ENCODE peak calls at places on chromosomes 13 and 19, in six cellular contexts. One of them, this sample, is unnamed.

GRCh38 chr13:110108348-110109139 is 198.4 kb downstream of the COL4A1 start:
- DNase-seq in NB4: peak; percentile 91
- DNase-seq in A549: peak; percentile 77
- DNase-seq in tibial nerve: peak; percentile 59
- DNase-seq in adrenal gland: peak; percentile 94
- DNase-seq in transverse colon: peak; percentile 59
- DNase-seq in this sample: peak; percentile 6

GRCh38 chr13:23617551-23618014 is 47.4 kb downstream of the TNFRSF19 start:
- DNase-seq in A549: no peak
- DNase-seq in NB4: no peak
- DNase-seq in transverse colon: no peak
- DNase-seq in tibial nerve: no peak
- DNase-seq in adrenal gland: no peak
- DNase-seq in this sample: peak; percentile 83

GRCh38 chr19:42528354-42529247 is at the start of gene CEACAM1:
- DNase-seq in tibial nerve: no peak
- DNase-seq in adrenal gland: peak; percentile 71
- DNase-seq in A549: no peak
- DNase-seq in transverse colon: peak; percentile 84
- DNase-seq in NB4: no peak
- DNase-seq in this sample: no peak

GRCh38 chr13:96011291-96011875 is 41.8 kb downstream of the UGGT2 start:
- DNase-seq in transverse colon: no peak
- DNase-seq in tibial nerve: no peak
- DNase-seq in adrenal gland: no peak
- DNase-seq in NB4: no peak
- DNase-seq in A549: no peak
- DNase-seq in this sample: no peak

GRCh38 chr13:53873558-53873957 is 844.9 kb downstream of the OLFM4 start:
- DNase-seq in A549: no peak
- DNase-seq in transverse colon: no peak
- DNase-seq in adrenal gland: no peak
- DNase-seq in tibial nerve: no peak
- DNase-seq in NB4: no peak
- DNase-seq in this sample: no peak

GRCh38 chr13:94537740-94538630 is 58.0 kb downstream of the TGDS start:
- DNase-seq in adrenal gland: no peak
- DNase-seq in A549: no peak
- DNase-seq in transverse colon: no peak
- DNase-seq in NB4: no peak
- DNase-seq in tibial nerve: no peak
- DNase-seq in this sample: no peak

GRCh38 chr19:13902993-13903555 is 2.8 kb downstream of the BRME1 start:
- DNase-seq in A549: no peak
- DNase-seq in tibial nerve: no peak
- DNase-seq in transverse colon: no peak
- DNase-seq in NB4: peak; percentile 59
- DNase-seq in adrenal gland: no peak
- DNase-seq in this sample: peak; percentile 47

GRCh38 chr19:8453616-8454015 is 8.8 kb downstream of the HNRNPM start:
- DNase-seq in adrenal gland: no peak
- DNase-seq in NB4: no peak
- DNase-seq in transverse colon: no peak
- DNase-seq in A549: no peak
- DNase-seq in tibial nerve: no peak
- DNase-seq in this sample: no peak

GRCh38 chr19:36483653-36484052 is 5.7 kb downstream of the ZNF566 start:
- DNase-seq in transverse colon: no peak
- DNase-seq in tibial nerve: no peak
- DNase-seq in A549: no peak
- DNase-seq in NB4: peak; percentile 48
- DNase-seq in adrenal gland: no peak
- DNase-seq in this sample: no peak

GRCh38 chr19:13146763-13147563 is 3.2 kb downstream of the STX10 start:
- DNase-seq in A549: no peak
- DNase-seq in transverse colon: peak; percentile 49
- DNase-seq in NB4: peak; percentile 58
- DNase-seq in tibial nerve: no peak
- DNase-seq in adrenal gland: no peak
- DNase-seq in this sample: peak; percentile 47

GRCh38 chr19:9828551-9829063 is 889 bp downstream of the UBL5 start:
- DNase-seq in A549: no peak
- DNase-seq in tibial nerve: no peak
- DNase-seq in NB4: peak; percentile 60
- DNase-seq in adrenal gland: no peak
- DNase-seq in transverse colon: no peak
- DNase-seq in this sample: peak; percentile 34

GRCh38 chr19:9823816-9824215 is 3.9 kb upstream of the UBL5 start:
- DNase-seq in tibial nerve: no peak
- DNase-seq in adrenal gland: no peak
- DNase-seq in transverse colon: no peak
- DNase-seq in A549: no peak
- DNase-seq in NB4: no peak
- DNase-seq in this sample: no peak

GRCh38 chr19:9827325-9828238 is at the start of gene UBL5:
- DNase-seq in transverse colon: peak; percentile 94
- DNase-seq in A549: peak; percentile 90
- DNase-seq in NB4: peak; percentile 98
- DNase-seq in tibial nerve: peak; percentile 72
- DNase-seq in adrenal gland: peak; percentile 94
- DNase-seq in this sample: peak; percentile 93
- TF ChIP-seq POLR2A in transverse colon: peak; percentile 90
- TF ChIP-seq POLR2A in A549: peak; percentile 84
- TF ChIP-seq POLR2A in NB4: peak; percentile 100
- TF ChIP-seq POLR2A in tibial nerve: peak; percentile 5
- TF ChIP-seq POLR2A in adrenal gland: peak; percentile 61
- TF ChIP-seq POLR2A in this sample: peak; percentile 90

GRCh38 chr19:38294090-38294489 is 10.0 kb upstream of the C19orf33 start:
- DNase-seq in tibial nerve: no peak
- DNase-seq in A549: no peak
- DNase-seq in adrenal gland: no peak
- DNase-seq in transverse colon: no peak
- DNase-seq in NB4: no peak
- DNase-seq in this sample: no peak
- TF ChIP-seq POLR2A in tibial nerve: no peak
- TF ChIP-seq POLR2A in A549: no peak
- TF ChIP-seq POLR2A in adrenal gland: no peak
- TF ChIP-seq POLR2A in transverse colon: no peak
- TF ChIP-seq POLR2A in NB4: no peak
- TF ChIP-seq POLR2A in this sample: no peak

GRCh38 chr19:18417250-18418033 is 1.8 kb upstream of the SSBP4 start:
- DNase-seq in transverse colon: peak; percentile 70
- DNase-seq in tibial nerve: peak; percentile 63
- DNase-seq in adrenal gland: peak; percentile 78
- DNase-seq in A549: no peak
- DNase-seq in NB4: peak; percentile 92
- DNase-seq in this sample: no peak
- TF ChIP-seq POLR2A in transverse colon: no peak
- TF ChIP-seq POLR2A in tibial nerve: no peak
- TF ChIP-seq POLR2A in adrenal gland: no peak
- TF ChIP-seq POLR2A in A549: peak; percentile 22
- TF ChIP-seq POLR2A in NB4: peak; percentile 31
- TF ChIP-seq POLR2A in this sample: peak; percentile 26

GRCh38 chr13:40665061-40665753 is 1.2 kb downstream of the FOXO1 start:
- DNase-seq in transverse colon: peak; percentile 55
- DNase-seq in tibial nerve: no peak
- DNase-seq in A549: peak; percentile 8
- DNase-seq in NB4: peak; percentile 58
- DNase-seq in adrenal gland: peak; percentile 73
- DNase-seq in this sample: peak; percentile 61

GRCh38 chr13:40667622-40667978 is 1.2 kb upstream of the FOXO1 start:
- DNase-seq in transverse colon: peak; percentile 38
- DNase-seq in NB4: no peak
- DNase-seq in A549: no peak
- DNase-seq in adrenal gland: peak; percentile 65
- DNase-seq in tibial nerve: no peak
- DNase-seq in this sample: peak; percentile 35

GRCh38 chr13:40666905-40667621 is 622 bp upstream of the FOXO1 start:
- DNase-seq in A549: peak; percentile 19
- DNase-seq in adrenal gland: peak; percentile 76
- DNase-seq in NB4: peak; percentile 69
- DNase-seq in transverse colon: peak; percentile 46
- DNase-seq in tibial nerve: peak; percentile 24
- DNase-seq in this sample: no peak

GRCh38 chr13:40665754-40666057 is 735 bp downstream of the FOXO1 start:
- DNase-seq in adrenal gland: no peak
- DNase-seq in NB4: peak; percentile 54
- DNase-seq in A549: peak; percentile 13
- DNase-seq in transverse colon: no peak
- DNase-seq in tibial nerve: no peak
- DNase-seq in this sample: no peak

GRCh38 chr13:40666058-40666904 is at the start of gene FOXO1:
- DNase-seq in tibial nerve: peak; percentile 86
- DNase-seq in NB4: peak; percentile 92
- DNase-seq in transverse colon: peak; percentile 91
- DNase-seq in A549: peak; percentile 89
- DNase-seq in adrenal gland: peak; percentile 93
- DNase-seq in this sample: peak; percentile 83
- TF ChIP-seq POLR2A in tibial nerve: peak; percentile 98
- TF ChIP-seq POLR2A in NB4: peak; percentile 61
- TF ChIP-seq POLR2A in transverse colon: peak; percentile 73
- TF ChIP-seq POLR2A in A549: peak; percentile 73
- TF ChIP-seq POLR2A in adrenal gland: peak; percentile 94
- TF ChIP-seq POLR2A in this sample: peak; percentile 45